ENCODE peak calls at places on chromosomes 12 and 14, in six cellular contexts. One of them, this sample, is unnamed.

GRCh38 chr12:29961231-29961630 is 177.5 kb upstream of the TMTC1 start:
- DNase-seq in tibial artery: no peak
- DNase-seq in PC-9: no peak
- DNase-seq in BE2C: no peak
- DNase-seq in gastrocnemius medialis: no peak
- DNase-seq in mucosa of descending colon: no peak
- DNase-seq in this sample: no peak

GRCh38 chr12:89350661-89351488 is 1.4 kb downstream of the DUSP6 start:
- DNase-seq in tibial artery: peak; percentile 67
- DNase-seq in PC-9: no peak
- DNase-seq in BE2C: no peak
- DNase-seq in gastrocnemius medialis: no peak
- DNase-seq in mucosa of descending colon: peak; percentile 59
- DNase-seq in this sample: peak; percentile 13

GRCh38 chr12:46774011-46774633 is 51.7 kb downstream of the SLC38A4 start:
- DNase-seq in tibial artery: no peak
- DNase-seq in PC-9: peak; percentile 48
- DNase-seq in BE2C: no peak
- DNase-seq in gastrocnemius medialis: peak; percentile 69
- DNase-seq in mucosa of descending colon: no peak
- DNase-seq in this sample: peak; percentile 40

GRCh38 chr12:66719862-66720261 is 41.0 kb upstream of the GRIP1 start:
- DNase-seq in tibial artery: no peak
- DNase-seq in PC-9: no peak
- DNase-seq in BE2C: no peak
- DNase-seq in gastrocnemius medialis: no peak
- DNase-seq in mucosa of descending colon: no peak
- DNase-seq in this sample: no peak

GRCh38 chr14:77791225-77791600 is 8.7 kb upstream of the ADCK1 start:
- DNase-seq in tibial artery: peak; percentile 3
- DNase-seq in PC-9: peak; percentile 73
- DNase-seq in BE2C: no peak
- DNase-seq in gastrocnemius medialis: no peak
- DNase-seq in mucosa of descending colon: no peak
- DNase-seq in this sample: no peak

GRCh38 chr14:99497894-99498293 is 16.7 kb downstream of the CCNK start:
- DNase-seq in tibial artery: no peak
- DNase-seq in PC-9: no peak
- DNase-seq in BE2C: no peak
- DNase-seq in gastrocnemius medialis: no peak
- DNase-seq in mucosa of descending colon: no peak
- DNase-seq in this sample: no peak

GRCh38 chr14:33279865-33280264 is 341.2 kb downstream of the NPAS3 start:
- DNase-seq in tibial artery: no peak
- DNase-seq in PC-9: no peak
- DNase-seq in BE2C: no peak
- DNase-seq in gastrocnemius medialis: no peak
- DNase-seq in mucosa of descending colon: no peak
- DNase-seq in this sample: no peak

GRCh38 chr12:62632521-62632920 is 165.9 kb downstream of the MON2 start:
- DNase-seq in tibial artery: peak; percentile 83
- DNase-seq in PC-9: no peak
- DNase-seq in BE2C: peak; percentile 68
- DNase-seq in gastrocnemius medialis: peak; percentile 12
- DNase-seq in mucosa of descending colon: peak; percentile 59
- DNase-seq in this sample: no peak

GRCh38 chr12:111448831-111449790 is 43.4 kb downstream of the SH2B3 start:
- DNase-seq in tibial artery: peak; percentile 34
- DNase-seq in PC-9: no peak
- DNase-seq in BE2C: no peak
- DNase-seq in gastrocnemius medialis: peak; percentile 48
- DNase-seq in mucosa of descending colon: no peak
- DNase-seq in this sample: no peak

GRCh38 chr14:90677484-90678045 is 138.7 kb downstream of the TTC7B start:
- DNase-seq in tibial artery: no peak
- DNase-seq in PC-9: peak; percentile 36
- DNase-seq in BE2C: no peak
- DNase-seq in gastrocnemius medialis: no peak
- DNase-seq in mucosa of descending colon: no peak
- DNase-seq in this sample: no peak

GRCh38 chr12:3655331-3655900 is 97.5 kb downstream of the CRACR2A start:
- DNase-seq in tibial artery: no peak
- DNase-seq in PC-9: no peak
- DNase-seq in BE2C: peak; percentile 15
- DNase-seq in gastrocnemius medialis: no peak
- DNase-seq in mucosa of descending colon: no peak
- DNase-seq in this sample: peak; percentile 30

GRCh38 chr12:45730842-45731336 is 1.4 kb downstream of the ARID2 start:
- DNase-seq in tibial artery: no peak
- DNase-seq in PC-9: no peak
- DNase-seq in BE2C: no peak
- DNase-seq in gastrocnemius medialis: no peak
- DNase-seq in mucosa of descending colon: no peak
- DNase-seq in this sample: no peak

GRCh38 chr12:93202688-93203087 is 175.0 kb upstream of the NUDT4 start:
- DNase-seq in tibial artery: no peak
- DNase-seq in PC-9: no peak
- DNase-seq in BE2C: no peak
- DNase-seq in gastrocnemius medialis: no peak
- DNase-seq in mucosa of descending colon: no peak
- DNase-seq in this sample: no peak

GRCh38 chr14:55274760-55275159 is 3.5 kb downstream of the FBXO34 start:
- DNase-seq in tibial artery: no peak
- DNase-seq in PC-9: peak; percentile 42
- DNase-seq in BE2C: no peak
- DNase-seq in gastrocnemius medialis: no peak
- DNase-seq in mucosa of descending colon: no peak
- DNase-seq in this sample: peak; percentile 18

GRCh38 chr12:7113389-7113871 is 4.4 kb upstream of the C1RL start:
- DNase-seq in tibial artery: peak; percentile 62
- DNase-seq in PC-9: no peak
- DNase-seq in BE2C: no peak
- DNase-seq in gastrocnemius medialis: no peak
- DNase-seq in mucosa of descending colon: no peak
- DNase-seq in this sample: peak; percentile 26

GRCh38 chr12:9114946-9115345 is 773 bp downstream of the A2M start:
- DNase-seq in tibial artery: no peak
- DNase-seq in PC-9: no peak
- DNase-seq in BE2C: no peak
- DNase-seq in gastrocnemius medialis: no peak
- DNase-seq in mucosa of descending colon: no peak
- DNase-seq in this sample: no peak
- H3K4me3 ChIP-seq in tibial artery: peak overlapping the region; percentile 58
- H3K4me3 ChIP-seq in PC-9: no peak overlapping the region
- H3K4me3 ChIP-seq in BE2C: no peak overlapping the region
- H3K4me3 ChIP-seq in gastrocnemius medialis: peak overlapping the region; percentile 54
- H3K4me3 ChIP-seq in mucosa of descending colon: no peak overlapping the region
- H3K4me3 ChIP-seq in this sample: no peak overlapping the region

DNA sequence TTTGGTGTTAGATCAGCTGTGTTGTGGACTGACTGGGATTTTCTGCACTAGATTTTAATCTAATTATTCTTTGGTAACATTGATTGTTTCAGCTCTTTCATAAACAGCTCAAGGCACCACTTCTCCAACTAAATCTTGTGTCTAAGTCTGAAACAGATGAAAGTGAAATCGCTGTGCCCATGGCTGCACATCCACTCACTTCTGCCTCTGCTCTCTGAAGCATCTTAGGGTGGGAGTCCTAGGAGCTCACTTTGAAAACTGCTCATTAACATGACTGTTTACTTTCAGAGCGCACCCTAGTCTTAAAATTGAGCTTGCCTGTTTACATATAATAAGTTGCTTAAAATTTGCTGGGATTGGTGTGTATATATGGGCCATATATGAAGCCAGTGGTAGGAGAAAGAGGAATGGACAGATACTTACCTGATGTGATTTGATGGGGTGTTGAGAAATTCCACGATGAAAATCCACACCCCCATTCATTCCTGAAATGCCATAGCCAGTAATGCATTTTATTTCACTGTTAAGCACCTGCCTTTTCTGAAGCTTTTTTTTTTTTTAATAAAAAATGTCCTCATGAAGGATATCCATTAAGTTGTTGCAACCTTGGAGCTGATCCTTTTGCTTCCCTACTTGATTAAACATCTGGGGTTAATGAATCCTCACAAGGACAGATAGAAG is 52.8 kb downstream of the PPFIBP1 start:
- DNase-seq in tibial artery: no peak
- DNase-seq in PC-9: no peak
- DNase-seq in BE2C: no peak
- DNase-seq in gastrocnemius medialis: no peak
- DNase-seq in mucosa of descending colon: no peak
- DNase-seq in this sample: no peak
- H3K4me1 ChIP-seq in tibial artery: peaks cover 10% of the 10 kb centered on the region
- H3K4me1 ChIP-seq in PC-9: peaks cover 20% of the 10 kb centered on the region
- H3K4me1 ChIP-seq in BE2C: no peaks in the 10 kb centered on the region
- H3K4me1 ChIP-seq in gastrocnemius medialis: peaks cover 24% of the 10 kb centered on the region
- H3K4me1 ChIP-seq in mucosa of descending colon: peaks cover 7% of the 10 kb centered on the region
- H3K4me1 ChIP-seq in this sample: peaks cover 31% of the 10 kb centered on the region

GRCh38 chr12:50246873-50247612 is 36.3 kb downstream of the LIMA1 start:
- DNase-seq in tibial artery: peak; percentile 89
- DNase-seq in PC-9: peak; percentile 98
- DNase-seq in BE2C: peak; percentile 23
- DNase-seq in gastrocnemius medialis: peak; percentile 76
- DNase-seq in mucosa of descending colon: peak; percentile 81
- DNase-seq in this sample: peak; percentile 71

GRCh38 chr12:50246159-50246865 is 37.0 kb downstream of the LIMA1 start:
- DNase-seq in tibial artery: no peak
- DNase-seq in PC-9: no peak
- DNase-seq in BE2C: no peak
- DNase-seq in gastrocnemius medialis: no peak
- DNase-seq in mucosa of descending colon: no peak
- DNase-seq in this sample: no peak

GRCh38 chr12:50249464-50250229 is 33.7 kb downstream of the LIMA1 start:
- DNase-seq in tibial artery: no peak
- DNase-seq in PC-9: no peak
- DNase-seq in BE2C: no peak
- DNase-seq in gastrocnemius medialis: no peak
- DNase-seq in mucosa of descending colon: no peak
- DNase-seq in this sample: no peak

GRCh38 chr12:50248406-50248805 is 34.9 kb downstream of the LIMA1 start:
- DNase-seq in tibial artery: no peak
- DNase-seq in PC-9: no peak
- DNase-seq in BE2C: no peak
- DNase-seq in gastrocnemius medialis: no peak
- DNase-seq in mucosa of descending colon: no peak
- DNase-seq in this sample: no peak

GRCh38 chr12:50248883-50249282 is 34.4 kb downstream of the LIMA1 start:
- DNase-seq in tibial artery: no peak
- DNase-seq in PC-9: no peak
- DNase-seq in BE2C: no peak
- DNase-seq in gastrocnemius medialis: no peak
- DNase-seq in mucosa of descending colon: no peak
- DNase-seq in this sample: no peak
- H3K4me3 ChIP-seq in tibial artery: no peak overlapping the region
- H3K4me3 ChIP-seq in PC-9: peak overlapping the region; percentile 5
- H3K4me3 ChIP-seq in BE2C: no peak overlapping the region
- H3K4me3 ChIP-seq in gastrocnemius medialis: no peak overlapping the region
- H3K4me3 ChIP-seq in mucosa of descending colon: no peak overlapping the region
- H3K4me3 ChIP-seq in this sample: no peak overlapping the region

DNA sequence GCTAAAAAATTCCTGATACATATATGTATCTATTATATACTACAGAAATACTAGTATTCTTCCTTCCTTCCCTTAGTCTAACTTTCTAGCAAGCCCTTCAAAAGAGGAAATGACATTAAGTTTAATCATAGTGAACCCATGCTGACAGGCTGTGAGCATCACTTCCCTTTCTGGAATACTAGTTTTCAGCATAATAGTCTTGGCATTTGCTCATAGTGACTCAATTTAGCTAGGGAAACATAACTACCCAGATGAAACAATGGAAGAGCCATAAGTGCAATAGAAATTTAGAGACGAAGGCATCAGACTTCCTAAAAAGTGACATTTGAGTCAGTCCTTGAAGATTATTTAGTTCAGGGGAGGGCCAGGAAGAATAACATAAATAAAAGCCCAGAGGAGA is 184.5 kb upstream of the CRY1 start:
- DNase-seq in tibial artery: no peak
- DNase-seq in PC-9: no peak
- DNase-seq in BE2C: no peak
- DNase-seq in gastrocnemius medialis: no peak
- DNase-seq in mucosa of descending colon: no peak
- DNase-seq in this sample: no peak
- H3K4me1 ChIP-seq in tibial artery: no peaks in the 10 kb centered on the region
- H3K4me1 ChIP-seq in PC-9: no peaks in the 10 kb centered on the region
- H3K4me1 ChIP-seq in BE2C: no peaks in the 10 kb centered on the region
- H3K4me1 ChIP-seq in gastrocnemius medialis: no peaks in the 10 kb centered on the region
- H3K4me1 ChIP-seq in mucosa of descending colon: no peaks in the 10 kb centered on the region
- H3K4me1 ChIP-seq in this sample: no peaks in the 10 kb centered on the region

This sample was measured in SJCRH30.